ENCODE peak calls at places on chromosomes 5 and 9, in ten cellular contexts. One of them, this sample, is unnamed.

GRCh38 chr5:36462295-36463021 is 143.9 kb upstream of the SLC1A3 start:
- DNase-seq in astrocyte of the spinal cord: peak; percentile 30
- DNase-seq in tibial artery: no peak
- DNase-seq in neural progenitor cell: no peak
- DNase-seq in epithelial cell of proximal tubule: no peak
- DNase-seq in GM13977: no peak
- DNase-seq in neural crest cell: no peak
- DNase-seq in psoas muscle: no peak
- DNase-seq in cardiac muscle cell: peak; percentile 46
- DNase-seq in thyroid gland: no peak
- DNase-seq in this sample: no peak

GRCh38 chr9:133103183-133103986 is 17.7 kb downstream of the RALGDS start:
- DNase-seq in astrocyte of the spinal cord: peak; percentile 19
- DNase-seq in tibial artery: peak; percentile 78
- DNase-seq in neural progenitor cell: peak; percentile 70
- DNase-seq in epithelial cell of proximal tubule: no peak
- DNase-seq in GM13977: peak; percentile 77
- DNase-seq in neural crest cell: peak; percentile 80
- DNase-seq in psoas muscle: peak; percentile 76
- DNase-seq in cardiac muscle cell: peak; percentile 44
- DNase-seq in thyroid gland: peak; percentile 68
- DNase-seq in this sample: peak; percentile 42

GRCh38 chr5:1110930-1111726 is 735 bp downstream of the SLC12A7 start:
- DNase-seq in astrocyte of the spinal cord: no peak
- DNase-seq in tibial artery: no peak
- DNase-seq in neural progenitor cell: peak; percentile 74
- DNase-seq in epithelial cell of proximal tubule: no peak
- DNase-seq in GM13977: peak; percentile 64
- DNase-seq in neural crest cell: no peak
- DNase-seq in psoas muscle: peak; percentile 68
- DNase-seq in cardiac muscle cell: peak; percentile 21
- DNase-seq in thyroid gland: peak; percentile 57
- DNase-seq in this sample: no peak

GRCh38 chr5:110225949-110226348 is 500.5 kb downstream of the TMEM232 start:
- DNase-seq in astrocyte of the spinal cord: no peak
- DNase-seq in tibial artery: no peak
- DNase-seq in neural progenitor cell: no peak
- DNase-seq in epithelial cell of proximal tubule: no peak
- DNase-seq in GM13977: no peak
- DNase-seq in neural crest cell: no peak
- DNase-seq in psoas muscle: no peak
- DNase-seq in cardiac muscle cell: no peak
- DNase-seq in thyroid gland: no peak
- DNase-seq in this sample: no peak

GRCh38 chr9:92970467-92970923 is 23.2 kb downstream of the FGD3 start:
- DNase-seq in astrocyte of the spinal cord: no peak
- DNase-seq in tibial artery: peak; percentile 35
- DNase-seq in neural progenitor cell: peak; percentile 91
- DNase-seq in epithelial cell of proximal tubule: no peak
- DNase-seq in GM13977: no peak
- DNase-seq in neural crest cell: no peak
- DNase-seq in psoas muscle: no peak
- DNase-seq in cardiac muscle cell: no peak
- DNase-seq in thyroid gland: peak; percentile 51
- DNase-seq in this sample: no peak

GRCh38 chr9:136363106-136363605 is 388 bp downstream of the DNLZ start:
- DNase-seq in astrocyte of the spinal cord: peak; percentile 94
- DNase-seq in tibial artery: peak; percentile 99
- DNase-seq in neural progenitor cell: peak; percentile 96
- DNase-seq in epithelial cell of proximal tubule: peak; percentile 37
- DNase-seq in GM13977: peak; percentile 100
- DNase-seq in neural crest cell: peak; percentile 95
- DNase-seq in psoas muscle: peak; percentile 98
- DNase-seq in cardiac muscle cell: peak; percentile 97
- DNase-seq in thyroid gland: peak; percentile 96
- DNase-seq in this sample: peak; percentile 90

GRCh38 chr5:139670369-139671095 is 22.4 kb downstream of the CXXC5 start:
- DNase-seq in astrocyte of the spinal cord: no peak
- DNase-seq in tibial artery: no peak
- DNase-seq in neural progenitor cell: peak; percentile 52
- DNase-seq in epithelial cell of proximal tubule: no peak
- DNase-seq in GM13977: peak; percentile 84
- DNase-seq in neural crest cell: no peak
- DNase-seq in psoas muscle: no peak
- DNase-seq in cardiac muscle cell: no peak
- DNase-seq in thyroid gland: no peak
- DNase-seq in this sample: no peak

GRCh38 chr5:34811691-34812090 is 27.3 kb upstream of the TTC23L start:
- DNase-seq in astrocyte of the spinal cord: no peak
- DNase-seq in tibial artery: no peak
- DNase-seq in neural progenitor cell: peak; percentile 12
- DNase-seq in epithelial cell of proximal tubule: no peak
- DNase-seq in GM13977: no peak
- DNase-seq in neural crest cell: no peak
- DNase-seq in psoas muscle: no peak
- DNase-seq in cardiac muscle cell: no peak
- DNase-seq in thyroid gland: no peak
- DNase-seq in this sample: no peak

GRCh38 chr5:178630475-178630930 is 3.7 kb upstream of the CLK4 start:
- DNase-seq in astrocyte of the spinal cord: no peak
- DNase-seq in tibial artery: no peak
- DNase-seq in neural progenitor cell: no peak
- DNase-seq in epithelial cell of proximal tubule: no peak
- DNase-seq in GM13977: no peak
- DNase-seq in neural crest cell: no peak
- DNase-seq in psoas muscle: no peak
- DNase-seq in cardiac muscle cell: no peak
- DNase-seq in thyroid gland: no peak
- DNase-seq in this sample: no peak

GRCh38 chr5:125342938-125343401 is 596.5 kb upstream of the ZNF608 start:
- DNase-seq in astrocyte of the spinal cord: peak; percentile 62
- DNase-seq in tibial artery: no peak
- DNase-seq in neural progenitor cell: no peak
- DNase-seq in epithelial cell of proximal tubule: no peak
- DNase-seq in GM13977: no peak
- DNase-seq in neural crest cell: no peak
- DNase-seq in psoas muscle: no peak
- DNase-seq in cardiac muscle cell: peak; percentile 68
- DNase-seq in thyroid gland: no peak
- DNase-seq in this sample: no peak
- TF ChIP-seq CTCF in astrocyte of the spinal cord: no peak
- TF ChIP-seq CTCF in tibial artery: no peak
- TF ChIP-seq CTCF in neural progenitor cell: no peak
- TF ChIP-seq CTCF in epithelial cell of proximal tubule: no peak
- TF ChIP-seq CTCF in GM13977: no peak
- TF ChIP-seq CTCF in neural crest cell: no peak
- TF ChIP-seq CTCF in psoas muscle: no peak
- TF ChIP-seq CTCF in cardiac muscle cell: no peak
- TF ChIP-seq CTCF in thyroid gland: no peak
- TF ChIP-seq CTCF in this sample: no peak

GRCh38 chr5:133697536-133698258 is 85.4 kb upstream of the FSTL4 start:
- DNase-seq in astrocyte of the spinal cord: no peak
- DNase-seq in tibial artery: peak; percentile 35
- DNase-seq in neural progenitor cell: no peak
- DNase-seq in epithelial cell of proximal tubule: no peak
- DNase-seq in GM13977: no peak
- DNase-seq in neural crest cell: no peak
- DNase-seq in psoas muscle: no peak
- DNase-seq in cardiac muscle cell: no peak
- DNase-seq in thyroid gland: no peak
- DNase-seq in this sample: no peak

GRCh38 chr5:133700251-133700650 is 87.9 kb upstream of the FSTL4 start:
- DNase-seq in astrocyte of the spinal cord: no peak
- DNase-seq in tibial artery: peak; percentile 3
- DNase-seq in neural progenitor cell: no peak
- DNase-seq in epithelial cell of proximal tubule: no peak
- DNase-seq in GM13977: no peak
- DNase-seq in neural crest cell: no peak
- DNase-seq in psoas muscle: no peak
- DNase-seq in cardiac muscle cell: no peak
- DNase-seq in thyroid gland: no peak
- DNase-seq in this sample: no peak

GRCh38 chr5:133698259-133698554 is 85.9 kb upstream of the FSTL4 start:
- DNase-seq in astrocyte of the spinal cord: no peak
- DNase-seq in tibial artery: peak; percentile 28
- DNase-seq in neural progenitor cell: no peak
- DNase-seq in epithelial cell of proximal tubule: no peak
- DNase-seq in GM13977: no peak
- DNase-seq in neural crest cell: no peak
- DNase-seq in psoas muscle: no peak
- DNase-seq in cardiac muscle cell: no peak
- DNase-seq in thyroid gland: no peak
- DNase-seq in this sample: no peak

GRCh38 chr5:133696782-133697507 is 84.6 kb upstream of the FSTL4 start:
- DNase-seq in astrocyte of the spinal cord: no peak
- DNase-seq in tibial artery: peak; percentile 42
- DNase-seq in neural progenitor cell: no peak
- DNase-seq in epithelial cell of proximal tubule: no peak
- DNase-seq in GM13977: no peak
- DNase-seq in neural crest cell: no peak
- DNase-seq in psoas muscle: no peak
- DNase-seq in cardiac muscle cell: no peak
- DNase-seq in thyroid gland: no peak
- DNase-seq in this sample: no peak

DNA sequence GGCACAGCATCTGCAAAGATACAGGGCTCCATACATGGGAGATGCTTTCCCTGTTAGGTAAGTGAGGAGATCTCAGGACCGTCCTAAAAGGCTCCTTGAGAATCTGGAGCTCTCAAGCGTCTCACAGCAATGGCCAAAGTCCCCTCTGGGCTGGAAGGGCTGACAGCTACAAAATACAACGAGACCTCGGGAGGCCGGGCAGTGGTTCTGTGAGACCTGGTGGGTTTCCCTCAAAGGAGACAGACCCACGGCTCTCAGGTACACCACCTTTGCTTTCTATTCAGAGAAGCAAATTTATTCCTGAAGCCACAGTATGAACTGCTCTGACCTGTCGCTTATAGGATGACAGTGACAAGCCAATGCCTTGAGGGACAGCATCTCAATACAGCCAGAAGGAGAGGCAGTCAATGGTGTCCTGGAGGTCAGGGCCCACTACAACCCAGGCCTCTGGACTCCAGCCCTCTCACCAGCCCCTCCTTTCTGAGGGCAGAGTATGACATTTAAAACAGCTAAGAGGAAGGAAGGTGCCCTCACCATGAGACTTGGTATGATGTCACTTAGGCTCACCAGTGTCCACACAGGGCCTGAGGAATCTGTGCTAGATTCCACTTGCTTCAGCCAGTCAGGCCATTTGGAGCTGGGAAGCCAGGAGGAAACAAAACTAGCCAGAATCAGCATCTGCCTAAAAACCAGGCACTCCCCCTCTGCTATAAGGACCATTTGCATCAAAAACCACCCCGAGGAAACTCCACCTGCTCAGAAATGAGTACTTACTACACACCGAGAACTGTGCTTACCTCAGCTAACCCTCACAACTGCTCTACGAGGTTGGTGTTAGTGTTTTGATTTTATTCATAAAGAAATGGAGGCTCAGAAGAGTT is 86.5 kb upstream of the FSTL4 start:
- DNase-seq in astrocyte of the spinal cord: no peak
- DNase-seq in tibial artery: peak; percentile 47
- DNase-seq in neural progenitor cell: no peak
- DNase-seq in epithelial cell of proximal tubule: no peak
- DNase-seq in GM13977: peak; percentile 64
- DNase-seq in neural crest cell: no peak
- DNase-seq in psoas muscle: no peak
- DNase-seq in cardiac muscle cell: no peak
- DNase-seq in thyroid gland: no peak
- DNase-seq in this sample: no peak
- TF ChIP-seq CTCF in astrocyte of the spinal cord: no peak
- TF ChIP-seq CTCF in tibial artery: no peak
- TF ChIP-seq CTCF in neural progenitor cell: no peak
- TF ChIP-seq CTCF in epithelial cell of proximal tubule: no peak
- TF ChIP-seq CTCF in GM13977: no peak
- TF ChIP-seq CTCF in neural crest cell: no peak
- TF ChIP-seq CTCF in psoas muscle: no peak
- TF ChIP-seq CTCF in cardiac muscle cell: no peak
- TF ChIP-seq CTCF in thyroid gland: no peak
- TF ChIP-seq CTCF in this sample: no peak

DNA sequence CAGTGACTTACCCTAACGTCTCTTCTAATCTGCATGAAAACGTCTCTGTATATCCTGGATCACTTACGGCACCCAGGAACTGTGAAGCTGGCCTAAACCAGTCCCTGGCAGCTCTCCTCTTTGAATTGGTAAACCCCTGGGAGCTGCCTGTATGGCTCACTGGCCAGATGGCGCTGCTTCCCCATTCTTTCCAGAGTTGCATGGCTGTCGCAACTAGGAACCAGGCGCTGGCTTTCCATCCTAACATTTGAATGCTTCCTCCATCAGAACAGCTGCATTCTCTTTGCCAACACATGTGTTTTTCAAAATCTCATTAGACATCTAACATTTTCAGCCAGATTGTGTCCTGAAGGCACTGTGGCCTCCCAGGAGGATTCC is 8.0 kb upstream of the PCA3 start:
- DNase-seq in astrocyte of the spinal cord: peak; percentile 19
- DNase-seq in tibial artery: no peak
- DNase-seq in neural progenitor cell: peak; percentile 73
- DNase-seq in epithelial cell of proximal tubule: no peak
- DNase-seq in GM13977: no peak
- DNase-seq in neural crest cell: peak; percentile 20
- DNase-seq in psoas muscle: peak; percentile 19
- DNase-seq in cardiac muscle cell: peak; percentile 34
- DNase-seq in thyroid gland: peak; percentile 35
- DNase-seq in this sample: no peak
- TF ChIP-seq CTCF in astrocyte of the spinal cord: peak; percentile 41
- TF ChIP-seq CTCF in tibial artery: no peak
- TF ChIP-seq CTCF in neural progenitor cell: peak; percentile 54
- TF ChIP-seq CTCF in epithelial cell of proximal tubule: peak; percentile 36
- TF ChIP-seq CTCF in GM13977: peak; percentile 11
- TF ChIP-seq CTCF in neural crest cell: peak; percentile 13
- TF ChIP-seq CTCF in psoas muscle: no peak
- TF ChIP-seq CTCF in cardiac muscle cell: no peak
- TF ChIP-seq CTCF in thyroid gland: no peak
- TF ChIP-seq CTCF in this sample: no peak

GRCh38 chr9:79149585-79149984 is 422.2 kb upstream of the TLE4 start:
- DNase-seq in astrocyte of the spinal cord: no peak
- DNase-seq in tibial artery: no peak
- DNase-seq in neural progenitor cell: no peak
- DNase-seq in epithelial cell of proximal tubule: no peak
- DNase-seq in GM13977: no peak
- DNase-seq in neural crest cell: no peak
- DNase-seq in psoas muscle: no peak
- DNase-seq in cardiac muscle cell: no peak
- DNase-seq in thyroid gland: no peak
- DNase-seq in this sample: no peak

GRCh38 chr9:79152306-79152705 is 419.5 kb upstream of the TLE4 start:
- DNase-seq in astrocyte of the spinal cord: no peak
- DNase-seq in tibial artery: no peak
- DNase-seq in neural progenitor cell: no peak
- DNase-seq in epithelial cell of proximal tubule: no peak
- DNase-seq in GM13977: no peak
- DNase-seq in neural crest cell: no peak
- DNase-seq in psoas muscle: peak; percentile 12
- DNase-seq in cardiac muscle cell: no peak
- DNase-seq in thyroid gland: no peak
- DNase-seq in this sample: no peak

GRCh38 chr9:79154806-79155205 is 417.0 kb upstream of the TLE4 start:
- DNase-seq in astrocyte of the spinal cord: no peak
- DNase-seq in tibial artery: no peak
- DNase-seq in neural progenitor cell: no peak
- DNase-seq in epithelial cell of proximal tubule: no peak
- DNase-seq in GM13977: no peak
- DNase-seq in neural crest cell: no peak
- DNase-seq in psoas muscle: no peak
- DNase-seq in cardiac muscle cell: peak; percentile 45
- DNase-seq in thyroid gland: no peak
- DNase-seq in this sample: no peak

GRCh38 chr9:79155308-79155707 is 416.5 kb upstream of the TLE4 start:
- DNase-seq in astrocyte of the spinal cord: no peak
- DNase-seq in tibial artery: no peak
- DNase-seq in neural progenitor cell: no peak
- DNase-seq in epithelial cell of proximal tubule: no peak
- DNase-seq in GM13977: no peak
- DNase-seq in neural crest cell: no peak
- DNase-seq in psoas muscle: no peak
- DNase-seq in cardiac muscle cell: no peak
- DNase-seq in thyroid gland: no peak
- DNase-seq in this sample: no peak
- TF ChIP-seq CTCF in astrocyte of the spinal cord: no peak
- TF ChIP-seq CTCF in tibial artery: no peak
- TF ChIP-seq CTCF in neural progenitor cell: no peak
- TF ChIP-seq CTCF in epithelial cell of proximal tubule: no peak
- TF ChIP-seq CTCF in GM13977: no peak
- TF ChIP-seq CTCF in neural crest cell: no peak
- TF ChIP-seq CTCF in psoas muscle: no peak
- TF ChIP-seq CTCF in cardiac muscle cell: no peak
- TF ChIP-seq CTCF in thyroid gland: no peak
- TF ChIP-seq CTCF in this sample: no peak

This sample was measured in CD4-positive, alpha-beta T cell.